ENCODE peak calls at places on chromosomes 3 and 15, in four cellular contexts. Z is dorsolateral prefrontal cortex, E is HuH-7, V is left colon. Y is an unnamed sample.

GRCh38 chr15:76575177-76576078 is 238.9 kb downstream of the ISL2 start:
- DNase-seq in E (no peak), Z (no peak), V (no peak), Y (peak)

GRCh38 chr3:177904661-177905060 is 631.6 kb upstream of the KCNMB2 start:
- DNase-seq in E (no peak), V (no peak), Z (no peak), Y (no peak)

GRCh38 chr3:58659051-58659675 is 7.4 kb downstream of the FAM3D start:
- DNase-seq in E (peak), V (peak), Z (no peak), Y (peak)

GRCh38 chr15:29936353-29937049 is 114.2 kb upstream of the TJP1 start:
- DNase-seq in Z (no peak), E (no peak), V (no peak), Y (no peak)

GRCh38 chr3:42101048-42101447 is 9.9 kb downstream of the TRAK1 start:
- DNase-seq in E (no peak), V (no peak), Z (no peak), Y (no peak)

GRCh38 chr3:134328147-134328591 is 46.1 kb downstream of the AMOTL2 start:
- DNase-seq in E (no peak), V (no peak), Z (no peak), Y (no peak)

GRCh38 chr3:149512073-149512782 is 37.7 kb downstream of the TM4SF4 start:
- DNase-seq in V (peak), E (peak), Z (peak), Y (peak)

GRCh38 chr15:28911295-28911979 is 25.7 kb downstream of the APBA2 start:
- DNase-seq in Z (no peak), E (no peak), V (no peak), Y (peak)

GRCh38 chr3:11651900-11652299 is 8.2 kb upstream of the VGLL4 start:
- DNase-seq in Z (no peak), E (no peak), V (no peak), Y (peak)

GRCh38 chr3:134354612-134355275 is 19.5 kb downstream of the AMOTL2 start:
- DNase-seq in E (no peak), Z (peak), V (no peak), Y (no peak)

GRCh38 chr15:73986055-73986775 is 5.9 kb downstream of the STOML1 start:
- DNase-seq in E (no peak), Z (no peak), V (no peak), Y (no peak)

GRCh38 chr3:184255291-184256039 is 5.9 kb downstream of the CAMK2N2 start:
- DNase-seq in Z (no peak), E (no peak), V (no peak), Y (no peak)

GRCh38 chr15:60798821-60799220 is 319.9 kb upstream of the ICE2 start:
- DNase-seq in E (no peak), V (no peak), Z (no peak), Y (no peak)

GRCh38 chr3:9809615-9810356 is at the start of gene TTLL3:
- DNase-seq in V (peak), Z (peak), E (peak), Y (peak)

GRCh38 chr3:106263556-106263955 is 394.7 kb upstream of the CBLB start:
- DNase-seq in V (no peak), Z (no peak), E (peak), Y (no peak)

GRCh38 chr15:33675246-33675645 is 293.1 kb upstream of the CHRM5 start:
- DNase-seq in E (peak), V (no peak), Z (no peak), Y (peak)

GRCh38 chr3:179449621-179450020 is 1.6 kb downstream of the GNB4 start:
- DNase-seq in V (no peak), Z (no peak), E (no peak), Y (peak)

GRCh38 chr3:79534732-79535131 is 233.1 kb downstream of the ROBO1 start:
- DNase-seq in Z (no peak), E (no peak), V (no peak), Y (no peak)

GRCh38 chr15:33398555-33398954 is 87.8 kb downstream of the RYR3 start:
- DNase-seq in Z (no peak), E (no peak), V (no peak), Y (no peak)

GRCh38 chr15:38996111-38996541 is 431.5 kb upstream of the RASGRP1 start:
- DNase-seq in V (no peak), E (no peak), Z (no peak), Y (no peak)

GRCh38 chr3:184371570-184372018 is 6.4 kb downstream of the THPO start:
- DNase-seq in Z (peak), V (peak), E (peak), Y (peak)

GRCh38 chr3:139676634-139677197 is 1.1 kb downstream of the NMNAT3 start:
- DNase-seq in Z (no peak), V (no peak), E (no peak), Y (peak)

GRCh38 chr3:32872487-32873382 is 54.9 kb downstream of the TRIM71 start:
- DNase-seq in V (peak), E (no peak), Z (no peak), Y (no peak)

GRCh38 chr15:77901251-77901881 is 176.1 kb downstream of the TBC1D2B start:
- DNase-seq in V (no peak), E (no peak), Z (no peak), Y (no peak)

GRCh38 chr3:99970198-99970597 is 144.1 kb downstream of the FILIP1L start:
- DNase-seq in Z (no peak), E (no peak), V (no peak), Y (no peak)

Y was measured in OCI-M1.